ENCODE peak calls at places on chromosomes 16 and 17, in five cellular contexts. E is NCI-H1436, D is left ventricle myocardium inferior, L is SK-N-DZ, W is SHP77. R is an unnamed sample.

GRCh38 chr17:5587431-5588032 is 3.2 kb upstream of the NLRP1 start:
- DNase-seq in E (peak; percentile 52), D (no peak), L (peak; percentile 72), W (peak; percentile 76), R (no peak)

GRCh38 chr16:64211306-64211705 is 910.6 kb downstream of the CDH11 start:
- DNase-seq in E (no peak), D (no peak), L (no peak), W (no peak), R (no peak)

GRCh38 chr16:79437764-79438728 is 162.5 kb downstream of the MAF start:
- DNase-seq in E (no peak), D (peak; percentile 48), L (no peak), W (no peak), R (no peak)

GRCh38 chr16:8155275-8155674 is 435.0 kb downstream of the TMEM114 start:
- DNase-seq in E (no peak), D (no peak), L (no peak), W (no peak), R (no peak)

GRCh38 chr16:79825002-79825401 is 224.5 kb upstream of the MAF start:
- DNase-seq in E (no peak), D (no peak), L (no peak), W (no peak), R (no peak)

GRCh38 chr16:23113185-23113584 is 36.1 kb downstream of the USP31 start:
- DNase-seq in E (no peak), D (no peak), L (no peak), W (no peak), R (no peak)

GRCh38 chr17:74453665-74454196 is 12.7 kb upstream of the CD300A start:
- DNase-seq in E (peak; percentile 91), D (no peak), L (no peak), W (peak; percentile 93), R (no peak)

GRCh38 chr17:21199311-21199710 is 14.7 kb downstream of the TMEM11 start:
- DNase-seq in E (no peak), D (no peak), L (no peak), W (no peak), R (peak; percentile 92)

GRCh38 chr17:67289174-67289876 is 44.3 kb upstream of the HELZ start:
- DNase-seq in E (no peak), D (peak; percentile 90), L (peak; percentile 31), W (peak; percentile 31), R (peak; percentile 46)

GRCh38 chr16:22933173-22933572 is 119.2 kb downstream of the HS3ST2 start:
- DNase-seq in E (no peak), D (no peak), L (no peak), W (no peak), R (no peak)

GRCh38 chr16:13168091-13168572 is 266.7 kb downstream of the SHISA9 start:
- DNase-seq in E (no peak), D (no peak), L (no peak), W (peak; percentile 9), R (no peak)

GRCh38 chr17:422196-422930 is 69.8 kb upstream of the RPH3AL start:
- DNase-seq in E (no peak), D (no peak), L (no peak), W (no peak), R (no peak)

GRCh38 chr16:4371481-4372314 is at the start of gene VASN:
- DNase-seq in E (no peak), D (peak; percentile 83), L (peak; percentile 84), W (peak; percentile 52), R (no peak)

GRCh38 chr17:49016775-49017463 is 19.7 kb downstream of the IGF2BP1 start:
- DNase-seq in E (no peak), D (no peak), L (no peak), W (no peak), R (no peak)

GRCh38 chr16:80323808-80324195 is 217.0 kb upstream of the DYNLRB2 start:
- DNase-seq in E (no peak), D (no peak), L (no peak), W (no peak), R (no peak)

GRCh38 chr17:7001562-7001961 is 5.7 kb downstream of the ALOX12 start:
- DNase-seq in E (no peak), D (no peak), L (no peak), W (no peak), R (no peak)

GRCh38 chr17:350706-351435 is 1.7 kb downstream of the RPH3AL start:
- DNase-seq in E (no peak), D (peak; percentile 83), L (no peak), W (peak; percentile 54), R (peak; percentile 77)

GRCh38 chr16:5205394-5206040 is 107.9 kb upstream of the EEF2KMT start:
- DNase-seq in E (no peak), D (no peak), L (no peak), W (no peak), R (no peak)

GRCh38 chr17:83196088-83196765 is 116.8 kb downstream of the METRNL start:
- DNase-seq in E (no peak), D (peak; percentile 17), L (no peak), W (no peak), R (no peak)

GRCh38 chr17:33986566-33986965 is 268.5 kb upstream of the CCL2 start:
- DNase-seq in E (no peak), D (no peak), L (no peak), W (no peak), R (no peak)

GRCh38 chr17:49577978-49578893 is 2.6 kb downstream of the NXPH3 start:
- DNase-seq in E (no peak), D (no peak), L (no peak), W (no peak), R (no peak)

GRCh38 chr16:4859900-4860255 is 12.6 kb downstream of the UBN1 start:
- DNase-seq in E (no peak), D (no peak), L (no peak), W (no peak), R (no peak)

GRCh38 chr17:79915850-79916430 is 76.7 kb upstream of the CBX4 start:
- DNase-seq in E (no peak), D (no peak), L (no peak), W (no peak), R (no peak)